ENCODE peak calls at places on chromosomes 11 and 22, in seven cellular contexts. One of them, this sample, is unnamed.

GRCh38 chr22:39463931-39464390 is 7.1 kb downstream of the MGAT3 start:
- DNase-seq in IMR-90: no peak
- DNase-seq in uterus: no peak
- DNase-seq in mammary epithelial cell: no peak
- DNase-seq in CD4-positive, alpha-beta T cell: no peak
- DNase-seq in cardiac muscle cell: no peak
- DNase-seq in tibial artery: no peak
- DNase-seq in this sample: peak

GRCh38 chr11:94272738-94273313 is 31.6 kb upstream of the IZUMO1R start:
- DNase-seq in IMR-90: no peak
- DNase-seq in uterus: no peak
- DNase-seq in mammary epithelial cell: no peak
- DNase-seq in CD4-positive, alpha-beta T cell: no peak
- DNase-seq in cardiac muscle cell: no peak
- DNase-seq in tibial artery: no peak
- DNase-seq in this sample: no peak

GRCh38 chr11:111532365-111532709 is 8.2 kb upstream of the LAYN start:
- DNase-seq in IMR-90: no peak
- DNase-seq in uterus: no peak
- DNase-seq in mammary epithelial cell: peak
- DNase-seq in CD4-positive, alpha-beta T cell: no peak
- DNase-seq in cardiac muscle cell: no peak
- DNase-seq in tibial artery: no peak
- DNase-seq in this sample: no peak

GRCh38 chr11:61860054-61860903 is 31.1 kb downstream of the FADS3 start:
- DNase-seq in IMR-90: no peak
- DNase-seq in uterus: peak
- DNase-seq in mammary epithelial cell: no peak
- DNase-seq in CD4-positive, alpha-beta T cell: no peak
- DNase-seq in cardiac muscle cell: no peak
- DNase-seq in tibial artery: no peak
- DNase-seq in this sample: no peak

GRCh38 chr11:92424281-92424680 is 199.7 kb downstream of the FAT3 start:
- DNase-seq in IMR-90: peak
- DNase-seq in uterus: no peak
- DNase-seq in mammary epithelial cell: no peak
- DNase-seq in CD4-positive, alpha-beta T cell: no peak
- DNase-seq in cardiac muscle cell: no peak
- DNase-seq in tibial artery: no peak
- DNase-seq in this sample: no peak

GRCh38 chr22:17303840-17304779 is 65.2 kb upstream of the CECR2 start:
- DNase-seq in IMR-90: no peak
- DNase-seq in uterus: no peak
- DNase-seq in mammary epithelial cell: no peak
- DNase-seq in CD4-positive, alpha-beta T cell: no peak
- DNase-seq in cardiac muscle cell: no peak
- DNase-seq in tibial artery: no peak
- DNase-seq in this sample: no peak

GRCh38 chr11:106717222-106717621 is 301.1 kb downstream of the GUCY1A2 start:
- DNase-seq in IMR-90: no peak
- DNase-seq in uterus: no peak
- DNase-seq in mammary epithelial cell: no peak
- DNase-seq in CD4-positive, alpha-beta T cell: no peak
- DNase-seq in cardiac muscle cell: no peak
- DNase-seq in tibial artery: no peak
- DNase-seq in this sample: no peak

GRCh38 chr11:82842019-82842418 is 58.2 kb downstream of the PRCP start:
- DNase-seq in IMR-90: no peak
- DNase-seq in uterus: no peak
- DNase-seq in mammary epithelial cell: no peak
- DNase-seq in CD4-positive, alpha-beta T cell: no peak
- DNase-seq in cardiac muscle cell: peak
- DNase-seq in tibial artery: no peak
- DNase-seq in this sample: no peak

GRCh38 chr11:102485095-102485722 is 32.6 kb upstream of the TMEM123 start:
- DNase-seq in IMR-90: peak
- DNase-seq in uterus: no peak
- DNase-seq in mammary epithelial cell: no peak
- DNase-seq in CD4-positive, alpha-beta T cell: no peak
- DNase-seq in cardiac muscle cell: no peak
- DNase-seq in tibial artery: no peak
- DNase-seq in this sample: no peak

GRCh38 chr11:114162719-114163123 is 103.2 kb downstream of the ZBTB16 start:
- DNase-seq in IMR-90: peak
- DNase-seq in uterus: peak
- DNase-seq in mammary epithelial cell: peak
- DNase-seq in CD4-positive, alpha-beta T cell: no peak
- DNase-seq in cardiac muscle cell: peak
- DNase-seq in tibial artery: peak
- DNase-seq in this sample: peak

GRCh38 chr11:16741473-16741872 is 3.0 kb downstream of the C11orf58 start:
- DNase-seq in IMR-90: no peak
- DNase-seq in uterus: no peak
- DNase-seq in mammary epithelial cell: no peak
- DNase-seq in CD4-positive, alpha-beta T cell: no peak
- DNase-seq in cardiac muscle cell: no peak
- DNase-seq in tibial artery: no peak
- DNase-seq in this sample: no peak

GRCh38 chr11:134236834-134237556 is 12.5 kb downstream of the VPS26B start:
- DNase-seq in IMR-90: peak
- DNase-seq in uterus: no peak
- DNase-seq in mammary epithelial cell: no peak
- DNase-seq in CD4-positive, alpha-beta T cell: no peak
- DNase-seq in cardiac muscle cell: no peak
- DNase-seq in tibial artery: no peak
- DNase-seq in this sample: no peak

GRCh38 chr22:24247564-24248344 is 2.9 kb upstream of the GGT5 start:
- DNase-seq in IMR-90: peak
- DNase-seq in uterus: peak
- DNase-seq in mammary epithelial cell: peak
- DNase-seq in CD4-positive, alpha-beta T cell: peak
- DNase-seq in cardiac muscle cell: peak
- DNase-seq in tibial artery: peak
- DNase-seq in this sample: peak

GRCh38 chr11:93131709-93132108 is 66.1 kb downstream of the SLC36A4 start:
- DNase-seq in IMR-90: no peak
- DNase-seq in uterus: no peak
- DNase-seq in mammary epithelial cell: no peak
- DNase-seq in CD4-positive, alpha-beta T cell: no peak
- DNase-seq in cardiac muscle cell: peak
- DNase-seq in tibial artery: no peak
- DNase-seq in this sample: no peak

GRCh38 chr22:31346255-31346732 is at the start of gene PATZ1:
- DNase-seq in IMR-90: peak
- DNase-seq in uterus: peak
- DNase-seq in mammary epithelial cell: peak
- DNase-seq in CD4-positive, alpha-beta T cell: peak
- DNase-seq in cardiac muscle cell: peak
- DNase-seq in tibial artery: peak
- DNase-seq in this sample: peak

GRCh38 chr11:44236261-44236660 is 73.7 kb downstream of the ALX4 start:
- DNase-seq in IMR-90: no peak
- DNase-seq in uterus: no peak
- DNase-seq in mammary epithelial cell: no peak
- DNase-seq in CD4-positive, alpha-beta T cell: no peak
- DNase-seq in cardiac muscle cell: no peak
- DNase-seq in tibial artery: no peak
- DNase-seq in this sample: no peak

GRCh38 chr11:130403301-130403804 is 25.1 kb downstream of the ADAMTS8 start:
- DNase-seq in IMR-90: peak
- DNase-seq in uterus: peak
- DNase-seq in mammary epithelial cell: peak
- DNase-seq in CD4-positive, alpha-beta T cell: no peak
- DNase-seq in cardiac muscle cell: no peak
- DNase-seq in tibial artery: peak
- DNase-seq in this sample: no peak

GRCh38 chr11:15624701-15625100 is 510.0 kb downstream of the INSC start:
- DNase-seq in IMR-90: no peak
- DNase-seq in uterus: no peak
- DNase-seq in mammary epithelial cell: no peak
- DNase-seq in CD4-positive, alpha-beta T cell: no peak
- DNase-seq in cardiac muscle cell: no peak
- DNase-seq in tibial artery: no peak
- DNase-seq in this sample: no peak

GRCh38 chr22:44314425-44315067 is 1.8 kb upstream of the SHISAL1 start:
- DNase-seq in IMR-90: no peak
- DNase-seq in uterus: no peak
- DNase-seq in mammary epithelial cell: no peak
- DNase-seq in CD4-positive, alpha-beta T cell: no peak
- DNase-seq in cardiac muscle cell: no peak
- DNase-seq in tibial artery: no peak
- DNase-seq in this sample: no peak
- TF ChIP-seq CTCF in IMR-90: no peak
- TF ChIP-seq CTCF in uterus: peak
- TF ChIP-seq CTCF in mammary epithelial cell: no peak
- TF ChIP-seq CTCF in CD4-positive, alpha-beta T cell: no peak
- TF ChIP-seq CTCF in cardiac muscle cell: no peak
- TF ChIP-seq CTCF in tibial artery: no peak
- TF ChIP-seq CTCF in this sample: no peak

DNA sequence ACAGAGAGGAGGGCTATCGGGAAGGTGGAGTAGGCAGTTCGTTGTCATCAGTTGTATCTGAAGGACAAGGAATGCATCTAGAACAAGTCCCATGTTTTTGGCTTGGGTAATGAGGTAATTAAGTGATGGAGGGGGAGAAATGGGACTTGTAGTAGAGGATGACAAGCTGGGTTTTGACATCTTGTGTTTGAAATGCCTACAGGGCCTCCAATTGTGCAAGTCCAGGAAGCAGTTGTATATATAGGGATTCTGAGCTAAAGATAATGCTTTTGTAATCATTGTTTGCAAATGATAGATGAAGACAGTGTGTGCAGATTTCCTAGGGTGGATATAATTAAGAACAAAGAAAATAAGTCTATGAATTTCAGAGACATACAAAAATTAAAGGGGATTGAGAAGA is 622.9 kb downstream of the NTM start:
- DNase-seq in IMR-90: peak
- DNase-seq in uterus: no peak
- DNase-seq in mammary epithelial cell: no peak
- DNase-seq in CD4-positive, alpha-beta T cell: no peak
- DNase-seq in cardiac muscle cell: no peak
- DNase-seq in tibial artery: no peak
- DNase-seq in this sample: no peak
- H3K27ac ChIP-seq in IMR-90: no peak
- H3K27ac ChIP-seq in uterus: no peak
- H3K27ac ChIP-seq in mammary epithelial cell: no peak
- H3K27ac ChIP-seq in CD4-positive, alpha-beta T cell: no peak
- H3K27ac ChIP-seq in cardiac muscle cell: no peak
- H3K27ac ChIP-seq in tibial artery: no peak
- H3K27ac ChIP-seq in this sample: no peak

DNA sequence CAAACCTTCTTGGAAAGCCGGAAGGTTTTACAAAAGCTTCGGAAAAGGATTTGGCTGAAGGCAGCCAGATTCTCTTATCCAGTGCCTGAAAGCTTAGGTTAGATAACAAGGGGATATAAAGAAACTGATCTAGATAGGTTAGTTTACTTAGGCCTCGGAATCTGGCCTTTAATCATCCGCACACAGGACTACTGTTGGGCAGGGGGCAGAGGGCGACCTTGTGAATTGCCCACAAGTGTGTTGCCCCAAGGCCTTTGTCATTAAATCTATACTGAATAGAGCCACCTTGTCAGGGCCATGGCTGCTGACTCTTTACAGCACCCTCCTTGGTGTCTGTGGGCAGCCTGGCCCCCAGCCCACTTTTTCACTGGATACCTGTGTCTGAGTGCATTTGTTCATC is 9.7 kb upstream of the MTMR2 start:
- DNase-seq in IMR-90: no peak
- DNase-seq in uterus: no peak
- DNase-seq in mammary epithelial cell: no peak
- DNase-seq in CD4-positive, alpha-beta T cell: no peak
- DNase-seq in cardiac muscle cell: no peak
- DNase-seq in tibial artery: no peak
- DNase-seq in this sample: no peak
- TF ChIP-seq CTCF in IMR-90: no peak
- TF ChIP-seq CTCF in uterus: no peak
- TF ChIP-seq CTCF in mammary epithelial cell: no peak
- TF ChIP-seq CTCF in CD4-positive, alpha-beta T cell: no peak
- TF ChIP-seq CTCF in cardiac muscle cell: no peak
- TF ChIP-seq CTCF in tibial artery: no peak
- TF ChIP-seq CTCF in this sample: no peak

GRCh38 chr11:1891831-1892115 is at the start of gene PRR33:
- DNase-seq in IMR-90: no peak
- DNase-seq in uterus: no peak
- DNase-seq in mammary epithelial cell: no peak
- DNase-seq in CD4-positive, alpha-beta T cell: no peak
- DNase-seq in cardiac muscle cell: no peak
- DNase-seq in tibial artery: no peak
- DNase-seq in this sample: no peak
- H3K27ac ChIP-seq in IMR-90: no peak
- H3K27ac ChIP-seq in uterus: peak
- H3K27ac ChIP-seq in mammary epithelial cell: no peak
- H3K27ac ChIP-seq in CD4-positive, alpha-beta T cell: peak
- H3K27ac ChIP-seq in cardiac muscle cell: no peak
- H3K27ac ChIP-seq in tibial artery: no peak
- H3K27ac ChIP-seq in this sample: no peak

This sample was measured in lower lobe of right lung.